ENCODE peak calls at places on chromosomes 16 and 17, in six cellular contexts. V is stomach, Z is H1, X is transverse colon, D is breast epithelium, B is HCT116. H is an unnamed sample. For H3K27me3 and H3K9me3, the result is how much of the 10 kb centered on the place peaks cover.

GRCh38 chr16:15542261-15542660 is 100.7 kb downstream of the MARF1 start:
- DNase-seq in V (no peak), Z (no peak), X (no peak), D (no peak), B (no peak), H (no peak)

GRCh38 chr17:348692-349425 is 3.7 kb downstream of the RPH3AL start:
- DNase-seq in V (peak), Z (no peak), X (peak), D (peak), B (no peak), H (no peak)

GRCh38 chr17:28610372-28610771 is 3.6 kb downstream of the RSKR start:
- DNase-seq in V (no peak), Z (no peak), X (peak), D (no peak), B (no peak), H (no peak)

GRCh38 chr17:46832306-46832895 is 13.9 kb upstream of the WNT3 start:
- DNase-seq in V (no peak), Z (no peak), X (no peak), D (no peak), B (no peak), H (no peak)

GRCh38 chr16:13377143-13377542 is 475.7 kb downstream of the SHISA9 start:
- DNase-seq in V (no peak), Z (no peak), X (no peak), D (no peak), B (no peak), H (no peak)

GRCh38 chr16:70331588-70332358 is 14.9 kb upstream of the DDX19A start:
- DNase-seq in V (no peak), Z (no peak), X (no peak), D (no peak), B (no peak), H (no peak)

GRCh38 chr16:82639666-82640336 is 13.0 kb downstream of the CDH13 start:
- DNase-seq in V (peak), Z (peak), X (peak), D (no peak), B (peak), H (no peak)

GRCh38 chr17:66835476-66835875 is 559 bp downstream of the CACNG5 start:
- DNase-seq in V (no peak), Z (no peak), X (no peak), D (no peak), B (no peak), H (no peak)

GRCh38 chr17:61208301-61209098 is 191.1 kb upstream of the TBX2 start:
- DNase-seq in V (no peak), Z (no peak), X (no peak), D (no peak), B (no peak), H (no peak)

GRCh38 chr16:30786936-30787612 is at the start of gene ZNF629:
- DNase-seq in V (peak), Z (peak), X (peak), D (peak), B (peak), H (no peak)

GRCh38 chr16:16887193-16887592 is 508.3 kb downstream of the NPIPA7 start:
- DNase-seq in V (no peak), Z (peak), X (no peak), D (no peak), B (no peak), H (peak)

GRCh38 chr17:47267354-47267828 is 13.8 kb downstream of the ITGB3 start:
- DNase-seq in V (no peak), Z (no peak), X (no peak), D (no peak), B (no peak), H (no peak)

GRCh38 chr17:81239714-81240555 is 817 bp downstream of the NDUFAF8 start:
- DNase-seq in V (no peak), Z (no peak), X (no peak), D (no peak), B (no peak), H (no peak)

GRCh38 chr17:81132770-81133723 is 32.3 kb upstream of the PVALEF start:
- DNase-seq in V (no peak), Z (no peak), X (no peak), D (no peak), B (no peak), H (no peak)

GRCh38 chr16:86587487-86587886 is 9.1 kb downstream of the FOXL1 start:
- DNase-seq in V (no peak), Z (no peak), X (no peak), D (no peak), B (no peak), H (no peak)

GRCh38 chr16:28549301-28549899 is 4.3 kb upstream of the SGF29 start:
- DNase-seq in V (no peak), Z (no peak), X (no peak), D (no peak), B (peak), H (no peak)

GRCh38 chr17:81030726-81031570 is 4.0 kb upstream of the BAIAP2 start:
- DNase-seq in V (no peak), Z (no peak), X (peak), D (no peak), B (no peak), H (no peak)

GRCh38 chr16:22313141-22313781 is 16.1 kb downstream of the POLR3E start:
- DNase-seq in V (peak), Z (no peak), X (no peak), D (no peak), B (no peak), H (no peak)

GRCh38 chr17:68600881-68601564 is at the start of gene FAM20A:
- DNase-seq in V (peak), Z (peak), X (peak), D (no peak), B (no peak), H (no peak)

GRCh38 chr17:82596837-82597672 is 51.2 kb downstream of the WDR45B start:
- DNase-seq in V (no peak), Z (no peak), X (no peak), D (no peak), B (no peak), H (no peak)

GRCh38 chr17:48770954-48771353 is 42.4 kb upstream of the HOXB13 start:
- DNase-seq in V (no peak), Z (no peak), X (no peak), D (no peak), B (no peak), H (no peak)

GRCh38 chr16:31471875-31472558 is at the start of gene TGFB1I1:
- DNase-seq in V (no peak), Z (peak), X (peak), D (no peak), B (no peak), H (no peak)

GRCh38 chr17:28970879-28971278 is 19.6 kb upstream of the PHF12 start:
- DNase-seq in V (no peak), Z (no peak), X (no peak), D (no peak), B (no peak), H (no peak)

GRCh38 chr16:24010440-24011089 is 174.8 kb downstream of the PRKCB start:
- DNase-seq in V (peak), Z (peak), X (peak), D (no peak), B (peak), H (no peak)

GRCh38 chr16:87002717-87003413 is 314.3 kb downstream of the C16orf95 start:
- DNase-seq in V (no peak), Z (no peak), X (no peak), D (no peak), B (no peak), H (no peak)

GRCh38 chr16:7343271-7343670 is 10.6 kb downstream of the RBFOX1 start:
- DNase-seq in V (no peak), Z (no peak), X (no peak), D (no peak), B (no peak), H (no peak)

GRCh38 chr16:68776821-68777485 is 39.9 kb downstream of the CDH1 start:
- DNase-seq in V (no peak), Z (no peak), X (no peak), D (no peak), B (no peak), H (no peak)

GRCh38 chr16:74449470-74449869 is 28.2 kb upstream of the CLEC18B start:
- DNase-seq in V (no peak), Z (no peak), X (peak), D (no peak), B (peak), H (no peak)

GRCh38 chr17:75396025-75396424 is 9.5 kb downstream of the GRB2 start:
- DNase-seq in V (no peak), Z (no peak), X (no peak), D (no peak), B (no peak), H (no peak)
- TF ChIP-seq POLR2AphosphoS5 in V (no peak), Z (no peak), X (no peak), D (no peak), B (no peak), H (no peak)

GRCh38 chr17:77793888-77794235 is 164.6 kb upstream of the TNRC6C start:
- DNase-seq in V (no peak), Z (no peak), X (no peak), D (no peak), B (no peak), H (no peak)
- H3K27me3 ChIP-seq in V (under half), Z (under half), X (under half), D (under half), B (under half), H (under half)

GRCh38 chr16:35198223-35199199 is 1739.1 kb downstream of the TP53TG3F start:
- DNase-seq in V (no peak), Z (no peak), X (no peak), D (no peak), B (no peak), H (peak)
- H3K9me3 ChIP-seq in V (under half), Z (half or more), X (under half), D (under half), B (under half), H (under half)

DNA sequence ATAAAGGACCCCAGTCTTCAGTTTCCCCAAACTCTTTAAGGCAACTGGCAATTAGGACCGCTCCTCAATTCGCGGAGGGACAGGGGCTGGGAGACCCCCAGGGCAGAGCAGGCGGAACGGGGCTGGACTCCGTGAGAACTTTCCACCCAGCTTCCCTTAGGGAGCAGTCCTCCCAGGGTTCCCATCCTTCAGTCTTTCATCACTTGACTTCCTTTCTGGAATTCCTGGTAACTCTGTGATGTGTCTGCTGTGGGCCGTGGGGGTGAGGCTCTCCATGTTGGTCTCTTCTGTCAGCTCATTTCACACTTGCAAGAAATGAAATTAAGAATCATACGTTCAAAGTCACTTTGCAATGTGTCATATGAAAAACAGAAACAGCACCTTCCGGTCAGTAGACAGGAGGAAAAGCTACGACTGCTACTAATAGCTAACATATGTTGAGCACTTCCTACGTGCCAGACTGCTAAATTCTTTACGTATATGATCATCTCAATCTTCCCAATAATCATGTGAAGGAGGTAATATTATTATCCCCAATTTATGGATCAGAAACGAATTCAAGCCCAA is 5.4 kb upstream of the BBS2 start:
- DNase-seq in V (no peak), Z (no peak), X (no peak), D (no peak), B (no peak), H (no peak)
- TF ChIP-seq POLR2AphosphoS5 in V (no peak), Z (no peak), X (no peak), D (no peak), B (no peak), H (no peak)

DNA sequence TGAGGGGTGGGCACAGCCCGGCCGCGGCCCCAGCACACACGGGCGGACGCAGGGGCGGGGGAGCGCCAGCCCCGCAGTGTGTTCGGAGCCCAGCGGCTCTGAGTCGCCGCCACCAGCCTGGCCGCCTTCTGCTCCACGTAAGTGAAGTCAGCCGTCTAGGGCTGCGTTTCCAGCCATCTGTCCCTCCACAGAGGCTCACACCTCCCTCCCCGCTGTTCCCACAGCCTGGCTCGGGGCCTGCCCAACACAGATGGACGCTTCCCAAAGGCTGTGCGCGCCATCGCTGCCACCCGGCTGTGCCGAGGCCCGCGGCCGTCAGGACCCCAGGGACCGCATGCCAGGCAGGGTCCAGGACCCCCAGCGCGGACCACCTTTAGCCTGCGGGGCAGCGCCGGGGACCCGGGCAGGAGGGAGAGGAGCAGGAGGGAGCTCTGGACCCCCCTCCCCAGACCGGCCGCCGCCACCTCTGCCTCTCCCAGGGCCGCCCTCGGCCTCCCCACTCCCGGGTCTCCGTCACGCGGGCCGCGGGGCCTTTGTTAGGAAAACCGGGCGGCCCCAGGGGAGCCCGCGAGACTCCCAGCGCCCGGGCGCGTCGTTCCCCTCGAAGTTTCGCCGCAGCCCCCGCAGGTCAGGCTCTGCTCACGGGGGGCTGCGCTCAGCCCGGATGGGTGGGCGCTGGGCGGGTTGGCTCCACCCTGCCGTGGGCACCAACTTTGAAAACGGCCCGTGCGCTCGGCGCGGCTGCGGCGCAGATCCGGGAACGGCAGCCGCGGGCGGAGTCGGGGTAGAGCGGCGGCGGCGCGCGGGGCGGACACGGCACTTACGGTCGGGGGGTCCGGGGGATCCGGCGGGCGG is 36.6 kb downstream of the CBFA2T3 start:
- DNase-seq in V (no peak), Z (peak), X (no peak), D (no peak), B (no peak), H (no peak)
- H3K27me3 ChIP-seq in V (under half), Z (under half), X (half or more), D (under half), B (under half), H (under half)

DNA sequence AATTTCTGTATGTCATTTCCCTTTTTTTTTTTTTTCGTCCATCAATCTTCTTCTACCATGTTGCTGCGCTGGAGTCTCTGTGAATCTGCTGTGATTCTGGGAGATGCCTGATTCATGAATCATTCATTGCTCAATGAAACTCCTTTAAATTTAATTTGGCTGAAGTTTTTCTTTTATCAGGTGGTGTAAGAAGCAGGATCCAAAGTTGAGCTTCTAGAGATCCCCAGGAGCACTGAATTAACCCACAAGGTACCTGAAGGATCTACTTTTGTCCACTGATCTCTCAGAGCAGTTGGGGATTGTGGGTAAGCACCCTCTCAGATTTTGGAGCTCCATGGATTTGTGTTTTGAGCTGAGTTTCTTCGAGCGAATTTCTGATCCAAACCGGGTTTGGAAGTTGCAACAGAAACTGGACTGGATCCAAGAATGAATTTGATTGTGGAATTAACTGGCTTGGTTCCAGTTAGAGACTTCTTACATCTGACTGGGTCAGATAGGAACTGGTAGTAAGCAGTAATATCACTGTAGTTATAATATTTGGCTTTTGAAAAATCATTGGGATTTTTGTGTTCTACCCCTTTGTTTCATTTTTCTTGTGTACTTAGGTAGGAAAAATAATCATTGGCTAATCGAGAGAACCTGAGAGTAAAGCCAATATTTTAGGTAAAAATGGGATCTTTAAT is 447.8 kb upstream of the TOM1L1 start:
- DNase-seq in V (no peak), Z (no peak), X (no peak), D (no peak), B (no peak), H (no peak)
- H3K9me3 ChIP-seq in V (under half), Z (under half), X (under half), D (under half), B (half or more), H (under half)

GRCh38 chr16:9112166-9112843 is 20.9 kb downstream of the HAPSTR1 start:
- DNase-seq in V (no peak), Z (no peak), X (no peak), D (no peak), B (no peak), H (no peak)
- TF ChIP-seq POLR2AphosphoS5 in V (no peak), Z (peak), X (no peak), D (no peak), B (no peak), H (no peak)

GRCh38 chr17:2054740-2055493 is at the start of gene HIC1:
- DNase-seq in V (peak), Z (peak), X (peak), D (peak), B (no peak), H (no peak)

GRCh38 chr17:2057130-2057713 is 2.3 kb downstream of the HIC1 start:
- DNase-seq in V (no peak), Z (peak), X (no peak), D (no peak), B (no peak), H (no peak)

GRCh38 chr17:2054262-2054739 is 602 bp upstream of the HIC1 start:
- DNase-seq in V (no peak), Z (peak), X (no peak), D (no peak), B (no peak), H (no peak)

GRCh38 chr17:2056221-2057129 is 1.6 kb downstream of the HIC1 start:
- DNase-seq in V (no peak), Z (peak), X (peak), D (no peak), B (no peak), H (no peak)

GRCh38 chr17:2055494-2056220 is 754 bp downstream of the HIC1 start:
- DNase-seq in V (no peak), Z (no peak), X (peak), D (no peak), B (no peak), H (no peak)
- H3K27me3 ChIP-seq in V (half or more), Z (half or more), X (half or more), D (under half), B (under half), H (under half)

DNA sequence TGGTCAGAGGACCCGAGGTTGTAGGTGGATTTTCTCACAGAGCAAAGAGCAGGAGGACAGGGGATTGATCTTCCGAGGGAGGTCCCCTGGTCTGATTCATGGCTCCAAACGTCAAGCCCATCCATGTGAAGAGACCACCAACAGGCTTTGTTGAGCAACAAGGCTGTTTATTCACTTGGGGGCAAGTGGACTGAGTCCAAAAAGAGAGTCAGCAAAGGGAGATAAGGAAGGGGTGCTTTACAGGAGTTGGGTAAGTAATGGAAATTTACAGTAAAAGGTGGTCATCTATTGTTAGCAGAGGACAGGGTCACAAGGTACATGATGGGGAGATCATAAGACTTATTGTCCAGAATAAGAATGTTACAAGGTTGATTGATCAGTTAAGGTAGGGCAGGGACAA is 2285.8 kb downstream of the TP53TG3F start:
- DNase-seq in V (no peak), Z (no peak), X (no peak), D (no peak), B (no peak), H (peak)
- H3K9me3 ChIP-seq in V (under half), Z (half or more), X (under half), D (under half), B (under half), H (under half)